ENCODE peak calls at places on chromosomes 4 and X, in five cellular contexts. J, A, S, Z and Q are unnamed samples.

GRCh38 chr4:103050736-103051436 is 25.7 kb downstream of the SLC9B2 start:
- DNase-seq in J (no peak), A (no peak), S (peak; percentile 24), Z (no peak), Q (no peak)

GRCh38 chrX:133594156-133594555 is 178.9 kb upstream of the GPC4 start:
- DNase-seq in J (no peak), A (no peak), S (peak; percentile 63), Z (no peak), Q (no peak)

GRCh38 chr4:13151178-13151577 is 333.0 kb downstream of the RAB28 start:
- DNase-seq in J (no peak), A (no peak), S (no peak), Z (no peak), Q (no peak)

GRCh38 chr4:176031927-176032326 is 33.7 kb upstream of the WDR17 start:
- DNase-seq in J (no peak), A (no peak), S (peak; percentile 52), Z (no peak), Q (no peak)

GRCh38 chr4:139279723-139280620 is at the start of gene MGARP:
- DNase-seq in J (no peak), A (no peak), S (peak; percentile 33), Z (no peak), Q (peak; percentile 91)

GRCh38 chr4:168615294-168615693 is 118.4 kb downstream of the PALLD start:
- DNase-seq in J (no peak), A (no peak), S (no peak), Z (no peak), Q (peak; percentile 62)

GRCh38 chr4:141439223-141439622 is 197.2 kb upstream of the IL15 start:
- DNase-seq in J (no peak), A (no peak), S (no peak), Z (no peak), Q (no peak)

GRCh38 chrX:47158781-47159180 is 13.8 kb downstream of the RBM10 start:
- DNase-seq in J (no peak), A (no peak), S (no peak), Z (no peak), Q (no peak)

GRCh38 chr4:54473077-54473545 is 184.6 kb upstream of the KIT start:
- DNase-seq in J (no peak), A (no peak), S (peak; percentile 32), Z (no peak), Q (no peak)

GRCh38 chr4:2834001-2834921 is 9.4 kb upstream of the ADD1 start:
- DNase-seq in J (peak; percentile 46), A (no peak), S (no peak), Z (no peak), Q (no peak)

GRCh38 chr4:176794151-176794550 is 1.4 kb upstream of the VEGFC start:
- DNase-seq in J (no peak), A (no peak), S (peak; percentile 89), Z (no peak), Q (no peak)

GRCh38 chr4:38192516-38192915 is 232.3 kb downstream of the PTTG2 start:
- DNase-seq in J (no peak), A (no peak), S (peak; percentile 53), Z (no peak), Q (no peak)

GRCh38 chr4:164937576-164938270 is 39.7 kb downstream of the TRIM61 start:
- DNase-seq in J (peak; percentile 69), A (no peak), S (no peak), Z (peak; percentile 29), Q (peak; percentile 84)

GRCh38 chr4:42819863-42820514 is 72.5 kb upstream of the GRXCR1 start:
- DNase-seq in J (no peak), A (no peak), S (no peak), Z (no peak), Q (no peak)

GRCh38 chr4:19126903-19127302 is 1105.3 kb upstream of the LCORL start:
- DNase-seq in J (no peak), A (no peak), S (no peak), Z (no peak), Q (no peak)

GRCh38 chr4:1194028-1194900 is 21.9 kb upstream of the SPON2 start:
- DNase-seq in J (peak; percentile 54), A (no peak), S (no peak), Z (no peak), Q (peak; percentile 62)

GRCh38 chr4:180805101-180805500 is 1438.1 kb upstream of the TENM3 start:
- DNase-seq in J (no peak), A (no peak), S (no peak), Z (no peak), Q (no peak)

GRCh38 chr4:957581-958313 is 15.6 kb downstream of the DGKQ start:
- DNase-seq in J (peak; percentile 43), A (no peak), S (no peak), Z (no peak), Q (no peak)

GRCh38 chr4:3522651-3523050 is 9.6 kb downstream of the LRPAP1 start:
- DNase-seq in J (peak; percentile 40), A (no peak), S (no peak), Z (no peak), Q (no peak)

GRCh38 chr4:182192511-182193181 is 50.6 kb upstream of the TENM3 start:
- DNase-seq in J (no peak), A (no peak), S (peak; percentile 84), Z (no peak), Q (no peak)

GRCh38 chrX:97474933-97475332 is 591.2 kb downstream of the RPA4 start:
- DNase-seq in J (no peak), A (no peak), S (no peak), Z (no peak), Q (no peak)

GRCh38 chrX:72609313-72609712 is 36.7 kb upstream of the HDAC8 start:
- DNase-seq in J (no peak), A (no peak), S (peak; percentile 7), Z (no peak), Q (no peak)

GRCh38 chr4:183468210-183469095 is 24.0 kb downstream of the CDKN2AIP start:
- DNase-seq in J (no peak), A (no peak), S (peak; percentile 57), Z (no peak), Q (no peak)

GRCh38 chr4:84958434-84958833 is 8.1 kb downstream of the WDFY3 start:
- DNase-seq in J (no peak), A (no peak), S (no peak), Z (no peak), Q (no peak)

GRCh38 chrX:136328933-136329332 is 28.2 kb downstream of the ADGRG4 start:
- DNase-seq in J (no peak), A (no peak), S (no peak), Z (no peak), Q (no peak)

GRCh38 chrX:16394290-16394689 is 227.0 kb downstream of the MAGEB17 start:
- DNase-seq in J (no peak), A (no peak), S (no peak), Z (no peak), Q (no peak)

GRCh38 chr4:1331591-1332353 is 15.2 kb upstream of the UVSSA start:
- DNase-seq in J (no peak), A (no peak), S (no peak), Z (no peak), Q (no peak)

GRCh38 chr4:26048378-26048882 is 134.4 kb downstream of the SMIM20 start:
- DNase-seq in J (no peak), A (no peak), S (no peak), Z (peak; percentile 70), Q (no peak)

GRCh38 chr4:189029961-189030360 is 890.7 kb downstream of the TRIML1 start:
- DNase-seq in J (no peak), A (no peak), S (no peak), Z (no peak), Q (no peak)

GRCh38 chr4:99815597-99816011 is 1.0 kb upstream of the DAPP1 start:
- DNase-seq in J (no peak), A (no peak), S (peak; percentile 100), Z (no peak), Q (no peak)

GRCh38 chr4:90007494-90008167 is 113.0 kb downstream of the MMRN1 start:
- DNase-seq in J (no peak), A (no peak), S (no peak), Z (no peak), Q (peak; percentile 74)

GRCh38 chr4:25439913-25440477 is 62.9 kb downstream of the ANAPC4 start:
- DNase-seq in J (peak; percentile 66), A (no peak), S (peak; percentile 41), Z (peak; percentile 86), Q (peak; percentile 88)

GRCh38 chr4:127249066-127249766 is 383.5 kb upstream of the INTU start:
- DNase-seq in J (no peak), A (no peak), S (peak; percentile 29), Z (no peak), Q (no peak)

GRCh38 chr4:10747186-10747585 is 62.6 kb upstream of the CLNK start:
- DNase-seq in J (no peak), A (no peak), S (no peak), Z (no peak), Q (no peak)

GRCh38 chr4:98501383-98501782 is 157.0 kb downstream of the TSPAN5 start:
- DNase-seq in J (no peak), A (no peak), S (no peak), Z (no peak), Q (no peak)

DNA sequence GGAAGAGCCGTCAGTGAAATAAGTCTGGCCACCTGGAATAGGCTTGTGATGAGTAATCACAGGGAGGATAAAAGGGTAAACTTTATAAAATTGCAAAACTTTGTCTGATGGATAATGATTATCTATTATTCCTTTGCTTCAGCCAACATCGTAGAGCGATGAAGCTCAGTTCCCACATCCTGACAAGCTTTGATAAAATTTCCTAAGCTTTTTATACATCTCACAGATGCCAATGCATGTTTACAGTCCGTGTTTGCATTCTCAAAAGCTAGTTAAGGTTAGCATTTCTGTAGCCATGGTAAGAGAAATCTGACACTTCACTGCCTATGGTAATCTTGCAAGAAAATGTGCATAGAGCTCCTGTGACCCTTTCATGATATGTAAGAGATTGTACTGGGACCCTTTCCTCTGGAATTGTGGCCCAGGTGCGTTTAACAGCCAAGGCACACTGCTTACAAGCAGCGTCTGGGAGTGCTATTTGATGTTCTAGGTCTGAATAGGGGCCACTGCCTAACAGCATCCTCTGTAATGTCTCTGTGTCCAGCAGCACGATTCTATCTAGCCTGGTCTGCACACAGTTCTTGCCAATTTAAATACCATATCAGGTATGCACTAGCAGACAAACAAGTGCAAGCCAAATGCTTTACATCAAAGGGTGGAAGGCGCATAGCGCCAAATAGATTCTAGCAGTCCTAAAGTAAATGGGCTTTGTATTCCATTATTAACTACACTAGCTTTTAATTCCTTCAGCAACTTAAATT is 15.6 kb upstream of the UGDH start:
- DNase-seq in J (no peak), A (no peak), S (no peak), Z (no peak), Q (no peak)
- H3K4me1 ChIP-seq in J (no peaks in the 10 kb centered on the region), A (no peaks in the 10 kb centered on the region), S (peaks cover 16% of the 10 kb centered on the region), Z (no peaks in the 10 kb centered on the region), Q (no peaks in the 10 kb centered on the region)

DNA sequence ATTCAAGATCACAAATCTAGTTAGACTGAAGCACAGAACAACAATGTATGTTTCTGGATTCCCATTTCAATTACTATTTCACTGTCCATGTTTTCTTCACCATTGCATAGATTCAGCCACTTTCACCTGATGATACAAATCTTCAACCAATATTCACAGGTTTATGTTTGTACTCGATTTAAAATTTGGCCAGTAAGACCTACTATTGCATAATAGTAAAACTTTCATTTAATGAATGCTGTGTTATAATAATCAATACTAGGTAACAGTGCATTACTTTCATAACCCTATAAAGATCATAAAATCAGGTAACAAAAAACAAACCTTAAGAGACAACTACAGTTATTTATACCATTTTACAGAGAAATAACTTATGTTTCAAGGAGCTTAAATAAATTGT is 2209.1 kb downstream of the ARAP2 start:
- DNase-seq in J (no peak), A (no peak), S (no peak), Z (no peak), Q (no peak)
- H3K36me3 ChIP-seq in J (no peaks in the 10 kb centered on the region), A (no peaks in the 10 kb centered on the region), S (no peaks in the 10 kb centered on the region), Z (no peaks in the 10 kb centered on the region), Q (no peaks in the 10 kb centered on the region)

GRCh38 chr4:132809298-132810032 is 339.6 kb upstream of the PCDH10 start:
- DNase-seq in J (no peak), A (no peak), S (no peak), Z (no peak), Q (peak; percentile 84)
- H3K27ac ChIP-seq in J (no peak overlapping the region), A (no peak overlapping the region), S (no peak overlapping the region), Z (no peak overlapping the region), Q (no peak overlapping the region)

GRCh38 chrX:13694983-13695382 is 6.1 kb downstream of the RAB9A start:
- DNase-seq in J (no peak), A (no peak), S (no peak), Z (no peak), Q (no peak)
- H3K4me1 ChIP-seq in J (no peaks in the 10 kb centered on the region), A (peaks cover 5% of the 10 kb centered on the region), S (peaks cover 40% of the 10 kb centered on the region), Z (no peaks in the 10 kb centered on the region), Q (no peaks in the 10 kb centered on the region)